ENCODE peak calls at places on chromosomes 2 and 18, in five cellular contexts. U is activated CD4-positive, alpha-beta memory T cell treated with anti-CD3 and anti-CD28 coated beads for 36 hours; S is central memory CD4-positive, alpha-beta T cell; G is NCI-H1694 treated with DMSO at 0.1 percent for 48 hours; V is hypothalamus. J is an unnamed sample.

GRCh38 chr18:56658261-56658660 is 7.1 kb downstream of the WDR7 start:
- DNase-seq in V (no peak), S (no peak), G (no peak), U (no peak), J (no peak)

GRCh38 chr2:201358684-201359083 is 1.5 kb upstream of the FLACC1 start:
- DNase-seq in U (peak), G (no peak), V (no peak), S (no peak), J (peak)

GRCh38 chr2:173307287-173307686 is 47.4 kb upstream of the CDCA7 start:
- DNase-seq in V (no peak), S (no peak), U (no peak), G (no peak), J (no peak)

GRCh38 chr2:96906719-96907404 is 37.0 kb upstream of the SEMA4C start:
- DNase-seq in U (no peak), V (no peak), S (no peak), G (no peak), J (no peak)

GRCh38 chr2:78546843-78547242 is 478.7 kb upstream of the REG3G start:
- DNase-seq in S (no peak), G (no peak), V (no peak), U (no peak), J (no peak)

GRCh38 chr2:66869076-66869475 is 434.2 kb downstream of the MEIS1 start:
- DNase-seq in U (no peak), V (no peak), S (no peak), G (no peak), J (peak)

GRCh38 chr2:46393352-46393820 is 86.0 kb upstream of the TMEM247 start:
- DNase-seq in V (no peak), U (no peak), G (no peak), S (no peak), J (no peak)

GRCh38 chr2:46142546-46143329 is 154.5 kb upstream of the EPAS1 start:
- DNase-seq in S (no peak), V (no peak), G (no peak), U (no peak), J (no peak)

GRCh38 chr18:21099442-21099841 is 12.2 kb downstream of the ROCK1 start:
- DNase-seq in G (no peak), S (no peak), V (no peak), U (no peak), J (no peak)

GRCh38 chr2:3041841-3042600 is 335.6 kb downstream of the EIPR1 start:
- DNase-seq in G (peak), U (no peak), V (no peak), S (no peak), J (peak)

GRCh38 chr2:18988557-18989232 is 369.7 kb downstream of the OSR1 start:
- DNase-seq in V (no peak), U (no peak), S (no peak), G (no peak), J (peak)

GRCh38 chr18:13310286-13310685 is 91.7 kb downstream of the LDLRAD4 start:
- DNase-seq in V (no peak), U (no peak), S (no peak), G (no peak), J (no peak)

GRCh38 chr2:64837116-64837704 is 152.0 kb upstream of the SLC1A4 start:
- DNase-seq in S (no peak), U (no peak), G (no peak), V (no peak), J (peak)

GRCh38 chr2:170707821-170708795 is 7.0 kb upstream of the SP5 start:
- DNase-seq in S (no peak), G (no peak), V (no peak), U (no peak), J (no peak)

GRCh38 chr2:235734700-235735205 is 240.9 kb downstream of the AGAP1 start:
- DNase-seq in S (no peak), U (no peak), G (no peak), V (no peak), J (no peak)

GRCh38 chr2:238994876-238995275 is 147.0 kb downstream of the TWIST2 start:
- DNase-seq in G (no peak), V (no peak), S (no peak), U (no peak), J (no peak)

GRCh38 chr2:197838036-197838435 is 33.6 kb downstream of the PLCL1 start:
- DNase-seq in V (no peak), U (peak), G (no peak), S (peak), J (peak)

GRCh38 chr2:202355993-202356505 is 20.1 kb upstream of the BMPR2 start:
- DNase-seq in U (no peak), G (no peak), V (no peak), S (no peak), J (no peak)

GRCh38 chr2:234267534-234267933 is 217.0 kb downstream of the SPP2 start:
- DNase-seq in V (no peak), S (no peak), G (no peak), U (no peak), J (no peak)

GRCh38 chr2:112749755-112750559 is 14.5 kb downstream of the CKAP2L start:
- DNase-seq in V (peak), S (peak), U (peak), G (peak), J (peak)

GRCh38 chr18:56511996-56512395 is 126.4 kb downstream of the TXNL1 start:
- DNase-seq in G (no peak), V (no peak), U (no peak), S (no peak), J (no peak)

GRCh38 chr18:36307513-36307912 is 10.0 kb downstream of the FHOD3 start:
- DNase-seq in S (no peak), V (no peak), G (no peak), U (no peak), J (no peak)

GRCh38 chr18:58288922-58289797 is 245.1 kb downstream of the NEDD4L start:
- DNase-seq in G (no peak), S (no peak), U (no peak), V (no peak), J (peak)

GRCh38 chr2:869894-870293 is 80.8 kb upstream of the SNTG2 start:
- DNase-seq in U (no peak), V (no peak), S (no peak), G (no peak), J (no peak)

GRCh38 chr18:79617521-79618500 is 61.8 kb upstream of the CTDP1 start:
- DNase-seq in U (no peak), V (no peak), G (no peak), S (no peak), J (no peak)

GRCh38 chr2:164622338-164623106 is 1.2 kb upstream of the GRB14 start:
- DNase-seq in S (no peak), V (no peak), G (no peak), U (no peak), J (no peak)

GRCh38 chr2:28394331-28394877 is 1.7 kb downstream of the FOSL2 start:
- DNase-seq in S (no peak), U (no peak), G (no peak), V (no peak), J (peak)

GRCh38 chr2:16617282-16618266 is 48.1 kb downstream of the CYRIA start:
- DNase-seq in V (no peak), S (no peak), G (no peak), U (no peak), J (peak)

GRCh38 chr2:168002021-168002553 is 245.3 kb downstream of the STK39 start:
- DNase-seq in G (no peak), V (no peak), S (no peak), U (no peak), J (peak)

GRCh38 chr2:240412975-240413812 is 22.3 kb upstream of the GPC1 start:
- DNase-seq in S (no peak), U (peak), G (no peak), V (no peak), J (no peak)

GRCh38 chr2:229170907-229171306 is 100.2 kb downstream of the PID1 start:
- DNase-seq in S (no peak), G (no peak), U (no peak), V (no peak), J (no peak)

GRCh38 chr2:46345775-46346174 is 48.6 kb downstream of the EPAS1 start:
- DNase-seq in G (no peak), U (no peak), S (no peak), V (no peak), J (no peak)

J was measured in cardiac fibroblast.